ENCODE peak calls at places on chromosome 3, in four cellular contexts. O is CD8-positive, alpha-beta memory T cell; I is tibial artery; H is psoas muscle. W is an unnamed sample. For H3K4me1, the result is how much of the 10 kb centered on the place peaks cover.

GRCh38 chr3:111903067-111903511 is 44.0 kb downstream of the PHLDB2 start:
- DNase-seq in O (no peak), I (no peak), H (no peak), W (peak)

GRCh38 chr3:14505803-14506500 is 34.2 kb downstream of the GRIP2 start:
- DNase-seq in O (no peak), I (no peak), H (peak), W (no peak)

GRCh38 chr3:180040966-180041365 is 4.2 kb upstream of the PEX5L start:
- DNase-seq in O (no peak), I (no peak), H (no peak), W (no peak)

GRCh38 chr3:50078622-50079021 is 10.1 kb upstream of the RBM5 start:
- DNase-seq in O (no peak), I (no peak), H (no peak), W (no peak)

GRCh38 chr3:125313060-125313635 is 62.0 kb downstream of the ZNF148 start:
- DNase-seq in O (no peak), I (no peak), H (no peak), W (peak)

GRCh38 chr3:123296836-123297626 is 95.3 kb downstream of the SEC22A start:
- DNase-seq in O (no peak), I (peak), H (peak), W (no peak)

GRCh38 chr3:98027084-98027445 is 8.1 kb downstream of the GABRR3 start:
- DNase-seq in O (no peak), I (no peak), H (no peak), W (no peak)

GRCh38 chr3:66816110-66816761 is 181.9 kb upstream of the KBTBD8 start:
- DNase-seq in O (peak), I (no peak), H (no peak), W (peak)

GRCh38 chr3:75171632-75172230 is 492.4 kb upstream of the FRG2C start:
- DNase-seq in O (no peak), I (no peak), H (no peak), W (peak)

GRCh38 chr3:72848703-72849081 is 447 bp upstream of the SHQ1 start:
- DNase-seq in O (no peak), I (no peak), H (no peak), W (peak)

GRCh38 chr3:32456429-32457130 is 46.1 kb downstream of the CMTM6 start:
- DNase-seq in O (no peak), I (no peak), H (no peak), W (no peak)

GRCh38 chr3:94440767-94441493 is 378.1 kb downstream of the NSUN3 start:
- DNase-seq in O (no peak), I (no peak), H (no peak), W (peak)

GRCh38 chr3:183085634-183086390 is 13.5 kb downstream of the MCCC1 start:
- DNase-seq in O (no peak), I (no peak), H (no peak), W (peak)

GRCh38 chr3:147937891-147938290 is 528.7 kb downstream of the ZIC1 start:
- DNase-seq in O (no peak), I (no peak), H (no peak), W (no peak)

GRCh38 chr3:119601154-119601553 is 3.5 kb downstream of the PLA1A start:
- DNase-seq in O (no peak), I (no peak), H (no peak), W (no peak)

GRCh38 chr3:135513106-135514063 is 452.1 kb upstream of the PPP2R3A start:
- DNase-seq in O (no peak), I (no peak), H (no peak), W (peak)

GRCh38 chr3:194986208-194987043 is 284.5 kb downstream of the XXYLT1 start:
- DNase-seq in O (no peak), I (no peak), H (no peak), W (no peak)

GRCh38 chr3:20121088-20121487 is 64.9 kb downstream of the SGO1 start:
- DNase-seq in O (no peak), I (no peak), H (no peak), W (no peak)

GRCh38 chr3:168862466-168862865 is 766.7 kb upstream of the GOLIM4 start:
- DNase-seq in O (no peak), I (no peak), H (no peak), W (no peak)

GRCh38 chr3:32424581-32425250 is 33.1 kb downstream of the CMTM7 start:
- DNase-seq in O (no peak), I (no peak), H (no peak), W (no peak)

GRCh38 chr3:195450731-195451229 is 8.0 kb upstream of the ACAP2 start:
- DNase-seq in O (no peak), I (peak), H (peak), W (peak)

GRCh38 chr3:101685050-101685400 is 1.5 kb downstream of the RPL24 start:
- DNase-seq in O (no peak), I (no peak), H (no peak), W (no peak)

GRCh38 chr3:108552267-108553159 is 36.7 kb downstream of the CIP2A start:
- DNase-seq in O (peak), I (no peak), H (no peak), W (peak)

GRCh38 chr3:197547618-197548017 is 8.2 kb downstream of the BDH1 start:
- DNase-seq in O (no peak), I (no peak), H (no peak), W (no peak)

GRCh38 chr3:65665922-65666321 is 372.8 kb downstream of the MAGI1 start:
- DNase-seq in O (no peak), I (no peak), H (no peak), W (no peak)

GRCh38 chr3:136787226-136787793 is 31.6 kb upstream of the SLC35G2 start:
- DNase-seq in O (no peak), I (no peak), H (no peak), W (peak)

GRCh38 chr3:192514081-192514753 is 213.1 kb downstream of the FGF12 start:
- DNase-seq in O (no peak), I (no peak), H (peak), W (peak)

GRCh38 chr3:179927191-179927590 is 109.5 kb downstream of the PEX5L start:
- DNase-seq in O (no peak), I (no peak), H (no peak), W (no peak)

GRCh38 chr3:117463276-117463675 is 753.7 kb downstream of the TUSC7 start:
- DNase-seq in O (no peak), I (no peak), H (no peak), W (peak)

GRCh38 chr3:168061332-168061996 is 34.3 kb downstream of the GOLIM4 start:
- DNase-seq in O (no peak), I (no peak), H (no peak), W (peak)

GRCh38 chr3:70312336-70312735 is at the start of gene MDFIC2:
- DNase-seq in O (no peak), I (no peak), H (no peak), W (no peak)

GRCh38 chr3:55413236-55413635 is 73.9 kb downstream of the WNT5A start:
- DNase-seq in O (no peak), I (no peak), H (no peak), W (no peak)

GRCh38 chr3:143306419-143306818 is 186.8 kb downstream of the CHST2 start:
- DNase-seq in O (no peak), I (no peak), H (no peak), W (no peak)

GRCh38 chr3:126731044-126731443 is 27.0 kb downstream of the CHCHD6 start:
- DNase-seq in O (no peak), I (no peak), H (no peak), W (no peak)

GRCh38 chr3:50609071-50609742 is 2.4 kb downstream of the CISH start:
- DNase-seq in O (no peak), I (no peak), H (peak), W (no peak)

GRCh38 chr3:23728651-23729117 is 77.1 kb upstream of the UBE2E1 start:
- DNase-seq in O (no peak), I (no peak), H (no peak), W (no peak)

GRCh38 chr3:127306361-127307112 is 18.7 kb upstream of the PRR20G start:
- DNase-seq in O (no peak), I (no peak), H (no peak), W (no peak)

DNA sequence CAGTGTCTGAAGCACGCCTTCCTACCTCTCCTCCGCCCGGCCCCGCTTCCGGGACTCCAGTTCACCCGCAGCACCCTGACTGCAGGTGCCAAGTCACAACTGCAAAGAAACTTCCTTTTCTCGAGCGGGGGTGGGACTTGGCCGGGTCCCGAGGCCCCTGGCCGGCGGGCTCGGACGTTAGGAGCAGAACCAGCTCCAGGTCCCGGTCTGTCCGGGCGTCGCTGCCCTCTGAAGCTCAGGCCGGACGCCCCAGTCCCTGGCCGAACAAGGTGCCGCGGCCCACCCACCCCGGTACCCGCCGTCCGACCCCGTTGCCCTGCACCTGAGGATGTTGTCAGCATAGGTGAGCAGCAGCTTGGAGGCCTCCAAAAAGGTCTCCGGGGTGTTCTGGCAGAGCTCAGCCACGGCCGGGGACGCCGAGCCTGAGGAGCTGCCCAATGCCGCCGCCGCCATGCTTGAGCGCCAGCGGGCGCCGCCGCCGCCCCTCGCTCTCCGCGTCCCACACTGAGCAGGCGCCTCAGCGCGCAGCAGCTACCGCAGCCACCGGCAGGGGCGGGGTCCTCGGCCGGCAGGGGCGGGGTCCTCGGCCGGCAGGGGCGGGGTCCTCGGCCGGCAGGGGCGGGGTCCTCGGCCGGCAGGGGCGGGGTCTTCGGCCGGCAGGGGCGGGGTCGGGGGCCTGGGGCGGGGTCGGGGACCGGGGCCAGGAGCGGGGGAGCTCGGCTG is at the start of gene NGLY1:
- DNase-seq in O (peak), I (peak), H (peak), W (peak)
- H3K4me1 ChIP-seq in O (under half), I (under half), H (under half), W (under half)

GRCh38 chr3:37944243-37944955 is 46.2 kb upstream of the VILL start:
- DNase-seq in O (no peak), I (no peak), H (no peak), W (no peak)

GRCh38 chr3:37942646-37943045 is 47.9 kb upstream of the VILL start:
- DNase-seq in O (no peak), I (no peak), H (no peak), W (no peak)

GRCh38 chr3:37943631-37944242 is 46.8 kb upstream of the VILL start:
- DNase-seq in O (no peak), I (no peak), H (no peak), W (no peak)

GRCh38 chr3:37941608-37942540 is 48.7 kb upstream of the VILL start:
- DNase-seq in O (no peak), I (no peak), H (no peak), W (no peak)

DNA sequence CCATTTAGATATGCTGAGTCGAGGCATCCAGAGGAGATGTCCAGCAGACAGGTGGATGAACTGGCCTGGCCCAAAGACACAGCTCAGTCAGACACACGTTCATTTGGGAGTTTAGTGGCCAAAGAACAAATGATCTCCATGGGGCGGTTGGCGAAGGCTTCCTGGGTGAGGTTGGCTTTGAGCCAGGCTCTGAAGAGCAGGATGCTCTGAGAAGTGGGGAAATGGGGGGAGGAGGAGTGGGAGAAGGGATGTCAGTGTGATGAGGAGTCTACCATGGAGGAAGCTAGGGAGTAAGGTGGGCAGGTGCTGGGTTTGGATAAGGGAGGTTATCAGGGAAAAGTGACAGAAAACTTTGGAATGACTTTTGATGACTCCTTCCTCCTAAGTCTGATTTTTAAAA is 47.5 kb upstream of the VILL start:
- DNase-seq in O (no peak), I (no peak), H (no peak), W (no peak)
- H3K4me1 ChIP-seq in O (under half), I (under half), H (under half), W (under half)

GRCh38 chr3:28348286-28348636 is 260 bp upstream of the ZCWPW2 start:
- DNase-seq in O (no peak), I (peak), H (no peak), W (peak)

GRCh38 chr3:28347374-28348285 is 891 bp upstream of the ZCWPW2 start:
- DNase-seq in O (peak), I (no peak), H (no peak), W (peak)

GRCh38 chr3:28348637-28349396 is at the start of the genes AZI2 and ZCWPW2:
- DNase-seq in O (peak), I (peak), H (peak), W (peak)

GRCh38 chr3:28345690-28346089 is 2.8 kb upstream of the ZCWPW2 start:
- DNase-seq in O (no peak), I (no peak), H (no peak), W (no peak)

DNA sequence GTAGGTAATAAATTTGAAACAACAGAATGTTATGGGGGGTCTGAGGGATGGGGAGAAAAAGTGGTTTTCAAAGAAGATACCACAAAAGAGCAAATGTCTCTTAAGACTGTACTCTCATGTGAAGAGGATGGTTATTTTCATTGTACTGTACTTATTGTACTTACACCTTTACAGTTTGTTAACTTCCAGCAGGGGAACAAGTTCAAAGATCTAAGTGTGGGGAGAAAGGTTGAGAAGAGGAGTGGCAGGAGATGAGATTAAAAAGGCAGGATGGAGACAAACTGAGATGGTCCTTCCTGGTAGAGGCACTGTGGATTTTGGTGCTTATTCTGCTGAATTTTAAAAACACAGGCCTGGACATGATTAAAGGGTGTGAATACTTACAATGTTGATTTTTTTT is 5.4 kb upstream of the ZCWPW2 start:
- DNase-seq in O (no peak), I (no peak), H (no peak), W (no peak)
- H3K4me1 ChIP-seq in O (under half), I (under half), H (under half), W (half or more)

GRCh38 chr3:52195823-52196331 is 2.1 kb upstream of the ALAS1 start:
- DNase-seq in O (no peak), I (peak), H (no peak), W (peak)
- H3K4me1 ChIP-seq in O (under half), I (under half), H (under half), W (under half)

GRCh38 chr3:187183903-187184302 is 13.4 kb upstream of the RTP1 start:
- DNase-seq in O (no peak), I (no peak), H (no peak), W (peak)

GRCh38 chr3:187183210-187183862 is 13.9 kb upstream of the RTP1 start:
- DNase-seq in O (no peak), I (no peak), H (no peak), W (peak)

GRCh38 chr3:187186801-187187421 is 10.4 kb upstream of the RTP1 start:
- DNase-seq in O (no peak), I (peak), H (peak), W (peak)

GRCh38 chr3:187186375-187186774 is 10.9 kb upstream of the RTP1 start:
- DNase-seq in O (no peak), I (no peak), H (no peak), W (no peak)

GRCh38 chr3:187185759-187186158 is 11.5 kb upstream of the RTP1 start:
- DNase-seq in O (no peak), I (no peak), H (no peak), W (no peak)
- H3K4me1 ChIP-seq in O (under half), I (under half), H (under half), W (under half)

GRCh38 chr3:152320201-152320617 is 51.5 kb downstream of the MBNL1 start:
- DNase-seq in O (no peak), I (no peak), H (no peak), W (peak)

GRCh38 chr3:152317956-152318355 is 49.2 kb downstream of the MBNL1 start:
- DNase-seq in O (no peak), I (no peak), H (no peak), W (peak)

GRCh38 chr3:152321321-152321720 is 52.6 kb downstream of the MBNL1 start:
- DNase-seq in O (no peak), I (no peak), H (no peak), W (no peak)

GRCh38 chr3:152318512-152318911 is 49.8 kb downstream of the MBNL1 start:
- DNase-seq in O (no peak), I (no peak), H (no peak), W (no peak)

GRCh38 chr3:152319256-152319655 is 50.5 kb downstream of the MBNL1 start:
- DNase-seq in O (no peak), I (no peak), H (no peak), W (no peak)
- H3K4me1 ChIP-seq in O (half or more), I (half or more), H (half or more), W (half or more)

GRCh38 chr3:152304160-152304559 is 35.4 kb downstream of the MBNL1 start:
- DNase-seq in O (no peak), I (no peak), H (no peak), W (no peak)
- H3K4me1 ChIP-seq in O (half or more), I (under half), H (half or more), W (half or more)

DNA sequence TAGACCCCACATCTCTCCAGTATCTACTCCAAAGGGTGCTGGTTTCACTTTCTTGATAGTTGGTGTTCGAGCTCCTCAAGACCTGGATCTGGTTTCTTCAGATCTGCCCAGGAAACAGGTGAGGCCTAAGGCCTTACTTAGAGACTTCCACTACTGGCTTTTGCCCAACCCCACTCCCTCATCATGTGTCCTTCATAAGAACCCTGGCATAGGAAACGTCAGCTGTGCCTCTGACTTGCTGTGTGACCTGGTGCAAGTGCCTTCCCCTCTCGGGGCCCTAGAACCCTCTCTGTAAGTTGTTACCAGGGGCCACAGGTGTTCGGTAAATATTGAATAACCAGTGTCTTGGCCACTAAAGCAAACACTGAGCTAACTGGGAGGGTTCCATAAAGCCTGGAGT is 3.9 kb downstream of the OXTR start:
- DNase-seq in O (no peak), I (no peak), H (no peak), W (no peak)
- H3K4me1 ChIP-seq in O (under half), I (under half), H (under half), W (half or more)

GRCh38 chr3:58391156-58391865 is 42.3 kb downstream of the PDHB start:
- DNase-seq in O (no peak), I (no peak), H (no peak), W (peak)
- H3K4me1 ChIP-seq in O (under half), I (under half), H (under half), W (half or more)

GRCh38 chr3:16978234-16978920 is 93.6 kb downstream of the PLCL2 start:
- DNase-seq in O (no peak), I (no peak), H (no peak), W (peak)
- H3K4me1 ChIP-seq in O (under half), I (under half), H (under half), W (under half)

W was measured in GM23248.